ENCODE peak calls at places on chromosomes 11 and 22, in five cellular contexts. N is mammary epithelial cell, O is H9, E is neuronal stem cell, Z is iPS DF 6.9. U is an unnamed sample.

GRCh38 chr22:46355996-46356471 is 20.5 kb downstream of the TRMU start:
- DNase-seq in N (no peak), Z (no peak), E (no peak), O (no peak), U (no peak)

GRCh38 chr22:44975444-44976262 is 34.2 kb downstream of the PHF21B start:
- DNase-seq in Z (peak; percentile 71), N (peak; percentile 68), O (peak; percentile 92), E (peak; percentile 91), U (peak; percentile 26)

GRCh38 chr11:13288375-13289029 is 10.9 kb downstream of the BMAL1 start:
- DNase-seq in E (no peak), O (no peak), N (peak; percentile 33), Z (no peak), U (no peak)

GRCh38 chr11:116294630-116295029 is 478.2 kb downstream of the BUD13 start:
- DNase-seq in O (no peak), Z (no peak), N (peak; percentile 42), E (no peak), U (no peak)

GRCh38 chr11:65766535-65766934 is 14.2 kb downstream of the AP5B1 start:
- DNase-seq in E (no peak), Z (no peak), N (peak; percentile 33), O (no peak), U (no peak)

GRCh38 chr11:60821827-60822599 is 19.9 kb upstream of the CCDC86 start:
- DNase-seq in N (no peak), O (no peak), Z (no peak), E (no peak), U (no peak)

GRCh38 chr22:29723766-29724165 is 4.0 kb downstream of the CABP7 start:
- DNase-seq in O (no peak), E (no peak), N (no peak), Z (no peak), U (no peak)

GRCh38 chr11:121508449-121508848 is 55.7 kb upstream of the SORL1-AS1 start:
- DNase-seq in E (peak; percentile 32), Z (no peak), O (no peak), N (no peak), U (no peak)

GRCh38 chr11:47314992-47315391 is 37.5 kb downstream of the MYBPC3 start:
- DNase-seq in Z (no peak), O (no peak), N (no peak), E (no peak), U (no peak)

GRCh38 chr11:63896071-63896470 is 20.9 kb downstream of the RCOR2 start:
- DNase-seq in N (no peak), O (no peak), E (no peak), Z (no peak), U (no peak)

GRCh38 chr22:48494968-48495750 is 1332.5 kb downstream of the BRD1 start:
- DNase-seq in E (no peak), Z (no peak), N (no peak), O (no peak), U (no peak)

GRCh38 chr11:128733440-128734115 is 39.7 kb downstream of the FLI1 start:
- DNase-seq in Z (peak; percentile 78), E (peak; percentile 60), O (peak; percentile 87), N (no peak), U (no peak)

GRCh38 chr22:45212992-45213751 is 27.5 kb downstream of the KIAA0930 start:
- DNase-seq in O (no peak), E (no peak), N (peak; percentile 26), Z (no peak), U (no peak)

GRCh38 chr22:40036591-40037225 is 42.0 kb downstream of the FAM83F start:
- DNase-seq in E (peak; percentile 63), O (peak; percentile 83), Z (peak; percentile 63), N (no peak), U (no peak)

GRCh38 chr11:64890084-64890944 is 11.9 kb upstream of the EHD1 start:
- DNase-seq in E (no peak), Z (no peak), N (no peak), O (no peak), U (no peak)

GRCh38 chr11:125333354-125334077 is 162.5 kb downstream of the FEZ1 start:
- DNase-seq in O (no peak), Z (no peak), E (no peak), N (no peak), U (no peak)

GRCh38 chr22:28237092-28237491 is 318.0 kb upstream of the PITPNB start:
- DNase-seq in Z (no peak), N (peak; percentile 35), O (no peak), E (no peak), U (no peak)

GRCh38 chr11:46675288-46675851 is 25.0 kb downstream of the ARHGAP1 start:
- DNase-seq in N (peak; percentile 64), O (no peak), E (no peak), Z (no peak), U (no peak)

GRCh38 chr11:120776683-120777010 is 247.3 kb upstream of the TBCEL start:
- DNase-seq in E (no peak), O (no peak), N (no peak), Z (no peak), U (no peak)

GRCh38 chr11:7577883-7578242 is 64.1 kb downstream of the PPFIBP2 start:
- DNase-seq in E (no peak), O (peak; percentile 44), Z (no peak), N (no peak), U (peak; percentile 45)

GRCh38 chr22:47060718-47061117 is 298.3 kb downstream of the TBC1D22A start:
- DNase-seq in N (no peak), O (no peak), Z (no peak), E (no peak), U (no peak)

GRCh38 chr11:12160680-12161079 is 50.3 kb downstream of the MICAL2 start:
- DNase-seq in E (no peak), N (no peak), O (no peak), Z (no peak), U (no peak)

GRCh38 chr11:61035086-61035835 is 63.8 kb downstream of the CD6 start:
- DNase-seq in Z (no peak), E (no peak), O (no peak), N (no peak), U (no peak)

GRCh38 chr11:107203656-107204055 is 185.4 kb upstream of the GUCY1A2 start:
- DNase-seq in O (no peak), N (peak; percentile 6), Z (no peak), E (no peak), U (no peak)

GRCh38 chr11:57786436-57786835 is 24.8 kb downstream of the CTNND1 start:
- DNase-seq in N (no peak), O (no peak), E (no peak), Z (no peak), U (no peak)

GRCh38 chr11:101354801-101355200 is 225.2 kb upstream of the PGR start:
- DNase-seq in Z (no peak), N (no peak), E (no peak), O (no peak), U (no peak)

GRCh38 chr11:113877673-113878060 is 2.3 kb upstream of the USP28 start:
- DNase-seq in N (no peak), Z (no peak), E (no peak), O (no peak), U (no peak)

GRCh38 chr11:96235725-96236124 is 107.3 kb downstream of the MAML2 start:
- DNase-seq in N (no peak), E (no peak), O (no peak), Z (no peak), U (no peak)

GRCh38 chr11:110833033-110833484 is 120.8 kb upstream of the ARHGAP20 start:
- DNase-seq in O (no peak), Z (no peak), E (no peak), N (peak; percentile 51), U (no peak)

GRCh38 chr11:117417856-117418255 is 90.2 kb downstream of the CEP164 start:
- DNase-seq in Z (no peak), O (no peak), N (no peak), E (no peak), U (no peak)

GRCh38 chr11:102520514-102520913 is 10.0 kb downstream of the MMP7 start:
- DNase-seq in E (no peak), Z (no peak), N (no peak), O (no peak), U (no peak)

GRCh38 chr22:19855504-19856409 is 1.1 kb upstream of the GNB1L start:
- DNase-seq in Z (no peak), N (peak; percentile 57), O (peak; percentile 58), E (no peak), U (no peak)

GRCh38 chr11:10540915-10541591 is at the start of gene RNF141:
- DNase-seq in Z (peak; percentile 82), O (peak; percentile 97), E (peak; percentile 95), N (peak; percentile 91), U (no peak)

GRCh38 chr11:62621567-62622470 is at the start of gene B3GAT3:
- DNase-seq in N (peak; percentile 99), O (peak; percentile 99), E (peak; percentile 95), Z (peak; percentile 97), U (no peak)

GRCh38 chr11:69449320-69450063 is 32.0 kb upstream of the LINC01488 start:
- DNase-seq in E (no peak), O (no peak), Z (no peak), N (no peak), U (no peak)

GRCh38 chr11:105229758-105230157 is 90.2 kb upstream of the CARD18 start:
- DNase-seq in Z (no peak), N (no peak), E (no peak), O (no peak), U (no peak)

GRCh38 chr22:35987487-35987886 is 41.1 kb downstream of the RBFOX2 start:
- DNase-seq in N (no peak), Z (no peak), E (no peak), O (no peak), U (no peak)
- H3K27ac ChIP-seq in N (no peak overlapping the region), Z (no peak overlapping the region), E (no peak overlapping the region), O (no peak overlapping the region), U (peak overlapping the region; percentile 78)

GRCh38 chr11:92576315-92576714 is 351.7 kb downstream of the FAT3 start:
- DNase-seq in N (no peak), O (no peak), Z (no peak), E (no peak), U (no peak)

GRCh38 chr11:92580931-92581330 is 356.3 kb downstream of the FAT3 start:
- DNase-seq in E (no peak), O (no peak), N (no peak), Z (no peak), U (no peak)
- H3K27ac ChIP-seq in E (no peak overlapping the region), O (no peak overlapping the region), N (no peak overlapping the region), Z (no peak overlapping the region), U (no peak overlapping the region)

GRCh38 chr11:86923993-86924766 is 31.0 kb downstream of the FZD4 start:
- DNase-seq in Z (peak; percentile 87), E (peak; percentile 51), N (no peak), O (peak; percentile 87), U (no peak)
- H3K27ac ChIP-seq in Z (no peak overlapping the region), E (peak overlapping the region; percentile 50), N (no peak overlapping the region), O (peak overlapping the region; percentile 62), U (peak overlapping the region; percentile 26)

GRCh38 chr11:94767292-94767690 is 865 bp upstream of the AMOTL1 start:
- DNase-seq in E (no peak), O (no peak), N (no peak), Z (no peak), U (no peak)
- H3K27ac ChIP-seq in E (no peak overlapping the region), O (no peak overlapping the region), N (peak overlapping the region; percentile 91), Z (no peak overlapping the region), U (no peak overlapping the region)

U was measured in SK-N-MC.